ENCODE peak calls at places on chromosomes 11 and 22, in six cellular contexts. One of them, this sample, is unnamed.

GRCh38 chr22:41531422-41531727 is 12.9 kb downstream of the POLR3H start:
- DNase-seq in aorta: no peak
- DNase-seq in colonic mucosa: no peak
- DNase-seq in right atrium auricular region: no peak
- DNase-seq in CD4-positive, CD25-positive, alpha-beta regulatory T cell: no peak
- DNase-seq in pancreas: no peak
- DNase-seq in this sample: no peak

GRCh38 chr11:104946907-104947306 is 21.5 kb downstream of the CASP4 start:
- DNase-seq in aorta: no peak
- DNase-seq in colonic mucosa: peak; percentile 53
- DNase-seq in right atrium auricular region: no peak
- DNase-seq in CD4-positive, CD25-positive, alpha-beta regulatory T cell: peak; percentile 60
- DNase-seq in pancreas: no peak
- DNase-seq in this sample: no peak

GRCh38 chr11:118340437-118340836 is 2.1 kb downstream of the CD3D start:
- DNase-seq in aorta: no peak
- DNase-seq in colonic mucosa: no peak
- DNase-seq in right atrium auricular region: no peak
- DNase-seq in CD4-positive, CD25-positive, alpha-beta regulatory T cell: no peak
- DNase-seq in pancreas: no peak
- DNase-seq in this sample: no peak

GRCh38 chr11:83403990-83404389 is 117.8 kb upstream of the CCDC90B start:
- DNase-seq in aorta: no peak
- DNase-seq in colonic mucosa: no peak
- DNase-seq in right atrium auricular region: no peak
- DNase-seq in CD4-positive, CD25-positive, alpha-beta regulatory T cell: no peak
- DNase-seq in pancreas: no peak
- DNase-seq in this sample: no peak

GRCh38 chr11:58805065-58805464 is 39.4 kb downstream of the GLYATL2 start:
- DNase-seq in aorta: no peak
- DNase-seq in colonic mucosa: no peak
- DNase-seq in right atrium auricular region: no peak
- DNase-seq in CD4-positive, CD25-positive, alpha-beta regulatory T cell: no peak
- DNase-seq in pancreas: no peak
- DNase-seq in this sample: no peak

GRCh38 chr11:18485905-18486528 is 30.4 kb downstream of the LDHAL6A start:
- DNase-seq in aorta: no peak
- DNase-seq in colonic mucosa: no peak
- DNase-seq in right atrium auricular region: no peak
- DNase-seq in CD4-positive, CD25-positive, alpha-beta regulatory T cell: no peak
- DNase-seq in pancreas: no peak
- DNase-seq in this sample: no peak

GRCh38 chr22:37784829-37785495 is 22.8 kb upstream of the GCAT start:
- DNase-seq in aorta: no peak
- DNase-seq in colonic mucosa: peak; percentile 86
- DNase-seq in right atrium auricular region: no peak
- DNase-seq in CD4-positive, CD25-positive, alpha-beta regulatory T cell: no peak
- DNase-seq in pancreas: no peak
- DNase-seq in this sample: no peak

GRCh38 chr11:131198161-131198560 is 172.3 kb upstream of the NTM start:
- DNase-seq in aorta: no peak
- DNase-seq in colonic mucosa: no peak
- DNase-seq in right atrium auricular region: no peak
- DNase-seq in CD4-positive, CD25-positive, alpha-beta regulatory T cell: no peak
- DNase-seq in pancreas: no peak
- DNase-seq in this sample: no peak

GRCh38 chr22:43401233-43401632 is 10.6 kb upstream of the MPPED1 start:
- DNase-seq in aorta: peak; percentile 63
- DNase-seq in colonic mucosa: no peak
- DNase-seq in right atrium auricular region: no peak
- DNase-seq in CD4-positive, CD25-positive, alpha-beta regulatory T cell: no peak
- DNase-seq in pancreas: no peak
- DNase-seq in this sample: no peak

GRCh38 chr22:24512043-24512442 is 16.9 kb downstream of the UPB1 start:
- DNase-seq in aorta: no peak
- DNase-seq in colonic mucosa: no peak
- DNase-seq in right atrium auricular region: no peak
- DNase-seq in CD4-positive, CD25-positive, alpha-beta regulatory T cell: no peak
- DNase-seq in pancreas: no peak
- DNase-seq in this sample: no peak

GRCh38 chr11:13210424-13210823 is 67.2 kb upstream of the BMAL1 start:
- DNase-seq in aorta: peak; percentile 79
- DNase-seq in colonic mucosa: peak; percentile 64
- DNase-seq in right atrium auricular region: peak; percentile 69
- DNase-seq in CD4-positive, CD25-positive, alpha-beta regulatory T cell: peak; percentile 14
- DNase-seq in pancreas: peak; percentile 37
- DNase-seq in this sample: no peak

GRCh38 chr11:75635009-75635909 is 33.6 kb downstream of the MAP6 start:
- DNase-seq in aorta: no peak
- DNase-seq in colonic mucosa: peak; percentile 22
- DNase-seq in right atrium auricular region: peak; percentile 61
- DNase-seq in CD4-positive, CD25-positive, alpha-beta regulatory T cell: no peak
- DNase-seq in pancreas: no peak
- DNase-seq in this sample: no peak

GRCh38 chr11:2929511-2929879 is 275 bp upstream of the PHLDA2 start:
- DNase-seq in aorta: peak; percentile 93
- DNase-seq in colonic mucosa: peak; percentile 85
- DNase-seq in right atrium auricular region: no peak
- DNase-seq in CD4-positive, CD25-positive, alpha-beta regulatory T cell: no peak
- DNase-seq in pancreas: peak; percentile 74
- DNase-seq in this sample: peak; percentile 40

GRCh38 chr11:70176940-70177689 is 26.0 kb upstream of the FADD start:
- DNase-seq in aorta: peak; percentile 79
- DNase-seq in colonic mucosa: peak; percentile 29
- DNase-seq in right atrium auricular region: no peak
- DNase-seq in CD4-positive, CD25-positive, alpha-beta regulatory T cell: peak; percentile 29
- DNase-seq in pancreas: no peak
- DNase-seq in this sample: peak; percentile 33

GRCh38 chr22:17818166-17818565 is 43.9 kb upstream of the BID start:
- DNase-seq in aorta: no peak
- DNase-seq in colonic mucosa: no peak
- DNase-seq in right atrium auricular region: no peak
- DNase-seq in CD4-positive, CD25-positive, alpha-beta regulatory T cell: no peak
- DNase-seq in pancreas: no peak
- DNase-seq in this sample: no peak

GRCh38 chr22:33922268-33922667 is 2.0 kb upstream of the LARGE1 start:
- DNase-seq in aorta: peak; percentile 75
- DNase-seq in colonic mucosa: peak; percentile 53
- DNase-seq in right atrium auricular region: peak; percentile 67
- DNase-seq in CD4-positive, CD25-positive, alpha-beta regulatory T cell: no peak
- DNase-seq in pancreas: no peak
- DNase-seq in this sample: no peak

GRCh38 chr11:121717296-121717695 is 264.5 kb upstream of the SORL1-AS1 start:
- DNase-seq in aorta: no peak
- DNase-seq in colonic mucosa: no peak
- DNase-seq in right atrium auricular region: no peak
- DNase-seq in CD4-positive, CD25-positive, alpha-beta regulatory T cell: no peak
- DNase-seq in pancreas: no peak
- DNase-seq in this sample: no peak

GRCh38 chr11:119371067-119371601 is 10.4 kb downstream of the USP2 start:
- DNase-seq in aorta: peak; percentile 70
- DNase-seq in colonic mucosa: no peak
- DNase-seq in right atrium auricular region: no peak
- DNase-seq in CD4-positive, CD25-positive, alpha-beta regulatory T cell: no peak
- DNase-seq in pancreas: no peak
- DNase-seq in this sample: no peak
- H3K4me1 ChIP-seq in aorta: no peaks in the 10 kb centered on the region
- H3K4me1 ChIP-seq in colonic mucosa: peaks cover 23% of the 10 kb centered on the region
- H3K4me1 ChIP-seq in right atrium auricular region: no peaks in the 10 kb centered on the region
- H3K4me1 ChIP-seq in CD4-positive, CD25-positive, alpha-beta regulatory T cell: no peaks in the 10 kb centered on the region
- H3K4me1 ChIP-seq in pancreas: peaks cover 30% of the 10 kb centered on the region
- H3K4me1 ChIP-seq in this sample: peaks cover 9% of the 10 kb centered on the region

GRCh38 chr11:68340003-68340767 is 27.8 kb downstream of the LRP5 start:
- DNase-seq in aorta: no peak
- DNase-seq in colonic mucosa: no peak
- DNase-seq in right atrium auricular region: no peak
- DNase-seq in CD4-positive, CD25-positive, alpha-beta regulatory T cell: peak; percentile 56
- DNase-seq in pancreas: no peak
- DNase-seq in this sample: no peak

GRCh38 chr11:68343761-68344256 is 31.4 kb downstream of the LRP5 start:
- DNase-seq in aorta: no peak
- DNase-seq in colonic mucosa: peak; percentile 77
- DNase-seq in right atrium auricular region: no peak
- DNase-seq in CD4-positive, CD25-positive, alpha-beta regulatory T cell: no peak
- DNase-seq in pancreas: no peak
- DNase-seq in this sample: no peak

GRCh38 chr11:68341557-68342458 is 29.4 kb downstream of the LRP5 start:
- DNase-seq in aorta: no peak
- DNase-seq in colonic mucosa: no peak
- DNase-seq in right atrium auricular region: no peak
- DNase-seq in CD4-positive, CD25-positive, alpha-beta regulatory T cell: no peak
- DNase-seq in pancreas: no peak
- DNase-seq in this sample: no peak

GRCh38 chr11:68340784-68341556 is 28.6 kb downstream of the LRP5 start:
- DNase-seq in aorta: no peak
- DNase-seq in colonic mucosa: no peak
- DNase-seq in right atrium auricular region: no peak
- DNase-seq in CD4-positive, CD25-positive, alpha-beta regulatory T cell: peak; percentile 44
- DNase-seq in pancreas: no peak
- DNase-seq in this sample: no peak

DNA sequence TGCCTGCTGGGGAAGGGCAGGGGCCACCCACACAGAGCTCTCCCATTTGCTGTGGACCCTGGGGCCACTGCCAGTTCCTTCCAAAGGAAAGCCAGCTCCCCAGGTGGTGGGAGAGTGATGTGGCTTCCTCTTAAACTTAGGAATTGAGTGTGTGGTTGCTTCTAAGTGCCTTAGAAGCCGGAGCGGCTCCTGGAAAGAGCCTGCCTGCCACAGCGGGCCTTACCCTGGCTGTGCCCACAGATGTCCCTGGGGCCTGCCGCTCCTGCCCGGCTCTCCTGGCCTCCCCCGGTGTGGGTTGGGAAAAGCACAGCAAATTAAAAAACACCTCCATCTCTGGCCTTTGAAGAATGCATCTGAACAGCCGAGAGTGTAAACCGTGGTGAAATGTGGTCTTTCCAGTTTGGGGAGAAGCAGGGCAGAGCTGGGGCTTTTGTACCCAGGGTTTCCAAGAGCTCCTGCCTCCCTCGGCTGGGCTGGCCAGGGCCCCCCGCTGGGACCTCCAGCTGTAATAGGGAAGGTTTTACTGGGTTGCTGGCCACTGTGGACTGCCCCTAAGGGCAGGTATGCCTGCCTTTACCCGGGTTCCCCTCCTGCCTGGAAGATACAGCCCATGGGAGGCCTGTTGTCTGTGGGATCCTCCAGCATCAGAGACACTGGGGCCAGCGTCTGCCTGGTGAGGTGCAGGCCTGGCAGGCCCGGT is 30.2 kb downstream of the LRP5 start:
- DNase-seq in aorta: no peak
- DNase-seq in colonic mucosa: no peak
- DNase-seq in right atrium auricular region: no peak
- DNase-seq in CD4-positive, CD25-positive, alpha-beta regulatory T cell: no peak
- DNase-seq in pancreas: no peak
- DNase-seq in this sample: no peak
- H3K4me3 ChIP-seq in aorta: no peak overlapping the region
- H3K4me3 ChIP-seq in colonic mucosa: no peak overlapping the region
- H3K4me3 ChIP-seq in right atrium auricular region: no peak overlapping the region
- H3K4me3 ChIP-seq in CD4-positive, CD25-positive, alpha-beta regulatory T cell: no peak overlapping the region
- H3K4me3 ChIP-seq in pancreas: no peak overlapping the region
- H3K4me3 ChIP-seq in this sample: no peak overlapping the region

DNA sequence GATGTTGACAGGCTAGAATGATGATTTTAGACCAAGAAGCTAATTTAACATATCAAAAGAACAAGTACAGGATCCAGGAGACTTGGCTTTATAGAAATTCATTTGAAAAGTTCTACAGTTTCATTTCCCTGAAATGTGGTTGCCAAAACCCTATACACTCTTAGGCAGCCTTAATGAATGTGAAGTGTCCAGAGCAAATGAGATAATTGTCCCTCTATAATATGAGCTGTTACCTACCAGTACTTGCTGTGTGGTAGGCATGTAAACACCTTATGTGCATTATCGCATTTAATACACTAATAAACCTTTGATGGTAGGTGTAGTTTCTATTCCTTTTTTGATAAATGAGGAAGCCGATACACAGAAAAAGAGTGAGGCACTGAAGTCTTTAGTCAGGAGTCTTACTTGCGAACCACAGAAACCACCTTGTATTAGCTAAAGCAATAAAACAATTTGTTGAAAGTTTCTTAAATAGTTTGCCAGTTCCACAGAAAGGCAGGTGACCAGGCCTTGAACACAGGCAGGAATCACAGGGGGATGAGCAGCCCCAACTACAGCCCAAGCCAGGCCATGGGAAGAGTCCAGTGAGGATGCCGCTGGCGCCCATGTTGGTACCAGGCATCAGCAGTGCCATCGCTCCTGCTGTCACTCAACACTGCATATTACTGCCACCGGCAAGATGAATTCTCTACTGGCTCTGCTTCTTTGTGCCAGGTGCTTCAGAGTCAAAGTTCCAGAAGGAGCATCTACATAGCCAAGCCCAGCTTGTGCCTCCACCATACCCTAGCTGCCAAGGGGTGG is 81.7 kb downstream of the SWAP70 start:
- DNase-seq in aorta: no peak
- DNase-seq in colonic mucosa: no peak
- DNase-seq in right atrium auricular region: no peak
- DNase-seq in CD4-positive, CD25-positive, alpha-beta regulatory T cell: no peak
- DNase-seq in pancreas: no peak
- DNase-seq in this sample: no peak
- H3K36me3 ChIP-seq in aorta: peaks cover 2% of the 10 kb centered on the region
- H3K36me3 ChIP-seq in colonic mucosa: no peaks in the 10 kb centered on the region
- H3K36me3 ChIP-seq in right atrium auricular region: peaks cover 39% of the 10 kb centered on the region
- H3K36me3 ChIP-seq in CD4-positive, CD25-positive, alpha-beta regulatory T cell: peaks cover 7% of the 10 kb centered on the region
- H3K36me3 ChIP-seq in pancreas: no peaks in the 10 kb centered on the region
- H3K36me3 ChIP-seq in this sample: no peaks in the 10 kb centered on the region

GRCh38 chr11:123480290-123480815 is 50.3 kb downstream of the GRAMD1B start:
- DNase-seq in aorta: no peak
- DNase-seq in colonic mucosa: no peak
- DNase-seq in right atrium auricular region: no peak
- DNase-seq in CD4-positive, CD25-positive, alpha-beta regulatory T cell: no peak
- DNase-seq in pancreas: no peak
- DNase-seq in this sample: no peak

GRCh38 chr11:123483058-123483457 is 53.0 kb downstream of the GRAMD1B start:
- DNase-seq in aorta: no peak
- DNase-seq in colonic mucosa: no peak
- DNase-seq in right atrium auricular region: no peak
- DNase-seq in CD4-positive, CD25-positive, alpha-beta regulatory T cell: no peak
- DNase-seq in pancreas: no peak
- DNase-seq in this sample: no peak

GRCh38 chr11:123483465-123483864 is 53.4 kb downstream of the GRAMD1B start:
- DNase-seq in aorta: no peak
- DNase-seq in colonic mucosa: no peak
- DNase-seq in right atrium auricular region: no peak
- DNase-seq in CD4-positive, CD25-positive, alpha-beta regulatory T cell: no peak
- DNase-seq in pancreas: no peak
- DNase-seq in this sample: no peak

GRCh38 chr11:123482225-123482624 is 52.2 kb downstream of the GRAMD1B start:
- DNase-seq in aorta: no peak
- DNase-seq in colonic mucosa: no peak
- DNase-seq in right atrium auricular region: no peak
- DNase-seq in CD4-positive, CD25-positive, alpha-beta regulatory T cell: no peak
- DNase-seq in pancreas: no peak
- DNase-seq in this sample: no peak

DNA sequence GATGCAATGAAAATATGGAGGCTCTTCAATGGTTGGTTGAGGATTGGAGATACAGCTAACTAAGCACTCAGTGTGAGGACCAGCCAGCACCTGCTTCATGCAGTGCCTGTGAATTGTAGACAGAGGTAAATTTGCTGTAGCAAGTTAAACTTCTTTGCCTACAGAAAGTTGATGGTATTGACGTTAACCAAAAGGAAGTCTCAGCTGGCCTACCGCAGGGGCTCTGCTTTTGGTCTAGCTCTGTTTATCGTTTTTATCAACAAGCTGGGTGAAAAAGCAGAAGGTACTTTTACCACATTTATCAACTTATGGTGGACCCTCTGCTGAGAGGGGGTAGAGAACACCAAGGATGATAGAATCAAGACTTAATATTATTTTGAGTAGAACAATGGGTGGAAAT is 51.6 kb downstream of the GRAMD1B start:
- DNase-seq in aorta: no peak
- DNase-seq in colonic mucosa: no peak
- DNase-seq in right atrium auricular region: no peak
- DNase-seq in CD4-positive, CD25-positive, alpha-beta regulatory T cell: no peak
- DNase-seq in pancreas: no peak
- DNase-seq in this sample: no peak
- H3K4me1 ChIP-seq in aorta: no peaks in the 10 kb centered on the region
- H3K4me1 ChIP-seq in colonic mucosa: no peaks in the 10 kb centered on the region
- H3K4me1 ChIP-seq in right atrium auricular region: no peaks in the 10 kb centered on the region
- H3K4me1 ChIP-seq in CD4-positive, CD25-positive, alpha-beta regulatory T cell: no peaks in the 10 kb centered on the region
- H3K4me1 ChIP-seq in pancreas: no peaks in the 10 kb centered on the region
- H3K4me1 ChIP-seq in this sample: no peaks in the 10 kb centered on the region